ENCODE peak calls at places on chromosomes 3 and 15, in four cellular contexts. N, B, W and Y are unnamed samples.
A peak's percentile ranks its signal among the peaks of the same experiment; 100 is the strongest.

GRCh38 chr3:192747746-192748145 is 20.4 kb upstream of the FGF12 start:
- DNase-seq in N (no peak), B (no peak), W (no peak), Y (no peak)

GRCh38 chr3:14548321-14548729 is 8.2 kb upstream of the GRIP2 start:
- DNase-seq in N (peak; percentile 28), B (peak; percentile 21), W (peak; percentile 12), Y (no peak)

GRCh38 chr3:18667552-18667951 is 242.4 kb upstream of the SATB1 start:
- DNase-seq in N (no peak), B (no peak), W (no peak), Y (no peak)

GRCh38 chr3:170862618-170863374 is 7.2 kb downstream of the RPL22L1 start:
- DNase-seq in N (no peak), B (no peak), W (no peak), Y (no peak)

GRCh38 chr3:127652246-127652995 is 20.3 kb upstream of the ABTB1 start:
- DNase-seq in N (peak; percentile 37), B (peak; percentile 44), W (peak; percentile 30), Y (no peak)

GRCh38 chr3:79534732-79535131 is 233.1 kb downstream of the ROBO1 start:
- DNase-seq in N (no peak), B (no peak), W (peak; percentile 29), Y (no peak)

GRCh38 chr3:169390741-169391300 is 272.7 kb downstream of the MECOM start:
- DNase-seq in N (no peak), B (no peak), W (no peak), Y (no peak)

GRCh38 chr15:60582370-60583036 is 103.6 kb upstream of the ICE2 start:
- DNase-seq in N (peak; percentile 63), B (no peak), W (no peak), Y (no peak)

GRCh38 chr3:42668403-42668740 is 14.9 kb downstream of the ZBTB47 start:
- DNase-seq in N (no peak), B (no peak), W (no peak), Y (no peak)

GRCh38 chr3:98561727-98562521 is 30.1 kb downstream of the GPR15 start:
- DNase-seq in N (no peak), B (no peak), W (no peak), Y (peak; percentile 41)

GRCh38 chr3:131031660-131032059 is 5.0 kb downstream of the NEK11 start:
- DNase-seq in N (no peak), B (no peak), W (no peak), Y (no peak)

GRCh38 chr3:128665362-128666021 is 14.9 kb upstream of the RPN1 start:
- DNase-seq in N (no peak), B (no peak), W (no peak), Y (no peak)

GRCh38 chr3:94822298-94822697 is 759.4 kb downstream of the NSUN3 start:
- DNase-seq in N (no peak), B (no peak), W (no peak), Y (no peak)

GRCh38 chr15:65312400-65312916 is 8.0 kb downstream of the RNU5B-1 start:
- DNase-seq in N (no peak), B (no peak), W (no peak), Y (no peak)

GRCh38 chr15:63598467-63599400 is 1.5 kb downstream of the FBXL22 start:
- DNase-seq in N (no peak), B (no peak), W (no peak), Y (no peak)

GRCh38 chr15:63600646-63601025 is 3.4 kb downstream of the FBXL22 start:
- DNase-seq in N (peak; percentile 93), B (peak; percentile 90), W (peak; percentile 96), Y (peak; percentile 98)

GRCh38 chr15:63601026-63601726 is 4.0 kb downstream of the FBXL22 start:
- DNase-seq in N (peak; percentile 68), B (peak; percentile 61), W (peak; percentile 21), Y (no peak)

GRCh38 chr15:63600001-63600645 is 2.9 kb downstream of the FBXL22 start:
- DNase-seq in N (no peak), B (peak; percentile 25), W (peak; percentile 36), Y (no peak)

GRCh38 chr15:63599401-63600000 is 2.3 kb downstream of the FBXL22 start:
- DNase-seq in N (peak; percentile 27), B (no peak), W (peak; percentile 65), Y (peak; percentile 61)
- H3K4me3 ChIP-seq in N (peak overlapping the region; percentile 19), B (peak overlapping the region; percentile 95), W (peak overlapping the region; percentile 66), Y (peak overlapping the region; percentile 66)

GRCh38 chr15:95284487-95284886 is 1046.0 kb upstream of the NR2F2 start:
- DNase-seq in N (no peak), B (no peak), W (peak; percentile 73), Y (no peak)
- H3K4me3 ChIP-seq in N (no peak overlapping the region), B (no peak overlapping the region), W (peak overlapping the region; percentile 31), Y (no peak overlapping the region)

GRCh38 chr3:195461518-195462307 is 18.9 kb upstream of the ACAP2 start:
- DNase-seq in N (no peak), B (no peak), W (no peak), Y (no peak)

GRCh38 chr3:195460355-195460754 is 17.5 kb upstream of the ACAP2 start:
- DNase-seq in N (no peak), B (no peak), W (no peak), Y (no peak)

GRCh38 chr3:195462308-195462610 is 19.4 kb upstream of the ACAP2 start:
- DNase-seq in N (no peak), B (no peak), W (no peak), Y (no peak)

GRCh38 chr3:195455789-195456188 is 13.0 kb upstream of the ACAP2 start:
- DNase-seq in N (no peak), B (no peak), W (no peak), Y (no peak)

GRCh38 chr3:195458188-195458800 is 15.5 kb upstream of the ACAP2 start:
- DNase-seq in N (peak; percentile 48), B (peak; percentile 45), W (peak; percentile 89), Y (no peak)
- H3K4me3 ChIP-seq in N (no peak overlapping the region), B (peak overlapping the region; percentile 45), W (peak overlapping the region; percentile 1), Y (no peak overlapping the region)

DNA sequence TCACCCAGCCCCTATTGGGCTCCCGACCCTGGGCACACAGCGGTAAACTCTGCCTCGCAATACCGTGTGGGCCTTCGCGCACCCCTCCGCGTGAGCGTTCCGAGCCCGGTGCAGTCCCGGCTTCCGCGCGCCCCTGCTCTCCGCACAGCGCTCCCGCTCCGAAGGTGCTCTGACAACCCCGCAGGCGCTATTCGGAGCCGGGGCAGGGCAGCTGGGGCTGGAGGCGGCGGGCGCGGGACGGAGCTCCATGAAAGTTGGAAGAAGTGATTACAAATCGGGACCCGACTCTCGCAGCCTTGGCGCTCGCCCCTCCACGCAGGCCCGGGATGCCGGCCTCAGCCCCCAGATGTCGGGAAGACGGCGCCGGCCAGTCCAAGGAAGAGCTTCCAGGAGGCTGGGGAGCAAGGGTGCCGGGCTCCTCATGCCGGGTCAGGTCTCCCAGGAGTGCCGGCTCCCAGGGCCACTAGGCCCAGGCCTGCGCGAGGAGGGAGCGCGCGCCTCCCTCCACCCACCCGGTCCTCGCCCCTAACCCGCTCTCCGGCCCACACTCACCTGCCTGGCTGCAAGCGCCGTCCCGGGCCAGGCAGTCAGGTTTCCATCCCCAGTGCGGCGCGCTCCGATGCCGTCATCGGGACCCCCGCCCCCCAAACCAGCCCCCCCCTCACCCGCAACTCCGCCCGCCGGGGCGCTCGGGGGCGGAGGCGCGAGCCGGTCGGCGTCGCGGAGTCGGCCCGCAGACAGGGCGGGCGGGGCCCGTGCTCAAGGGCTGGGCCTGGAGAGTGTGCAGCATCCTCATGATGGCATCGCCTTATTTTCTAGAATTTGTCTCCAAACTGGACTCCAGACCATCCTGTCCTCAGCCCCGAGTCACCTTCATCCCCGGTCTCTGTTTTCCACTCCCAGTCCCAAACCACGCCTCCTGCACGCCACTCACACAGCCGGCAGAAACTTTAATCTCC is at the start of gene KIF7:
- DNase-seq in N (no peak), B (no peak), W (no peak), Y (no peak)
- H3K4me3 ChIP-seq in N (no peak within 1 kb of the TSS), B (no peak within 1 kb of the TSS), W (peak within 1 kb of the TSS; percentile 14), Y (peak within 1 kb of the TSS; percentile 59)

GRCh38 chr3:194250104-194251002 is 100.8 kb downstream of the CPN2 start:
- DNase-seq in N (no peak), B (no peak), W (no peak), Y (no peak)
- H3K4me3 ChIP-seq in N (no peak overlapping the region), B (no peak overlapping the region), W (no peak overlapping the region), Y (no peak overlapping the region)

GRCh38 chr15:68816158-68816557 is 4.5 kb downstream of the ANP32A start:
- DNase-seq in N (no peak), B (no peak), W (no peak), Y (no peak)
- H3K4me3 ChIP-seq in N (peak overlapping the region; percentile 5), B (peak overlapping the region; percentile 99), W (peak overlapping the region; percentile 75), Y (peak overlapping the region; percentile 96)

DNA sequence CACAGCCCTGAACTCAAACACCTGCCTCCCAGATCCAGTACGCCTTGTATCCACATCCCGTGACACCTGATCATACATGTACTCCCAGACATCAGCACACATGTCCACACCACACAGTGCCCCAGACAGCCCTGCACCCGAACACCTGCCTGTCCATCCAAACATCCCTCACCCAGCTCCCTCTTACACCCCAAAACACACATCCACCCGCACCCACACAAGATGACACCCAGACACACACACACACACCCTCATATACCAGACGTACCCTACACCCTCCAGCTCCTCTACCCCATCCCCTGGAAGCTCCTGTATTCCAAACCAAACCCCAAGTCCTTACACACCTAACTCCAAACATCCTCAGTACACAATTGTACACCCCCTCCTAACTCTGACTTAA is 735 bp downstream of the CAMK1 start:
- DNase-seq in N (no peak), B (no peak), W (no peak), Y (no peak)
- H3K4me3 ChIP-seq in N (no peak overlapping the region), B (no peak overlapping the region), W (peak overlapping the region; percentile 75), Y (no peak overlapping the region)

GRCh38 chr3:52434491-52435115 is 10.3 kb downstream of the SEMA3G start:
- DNase-seq in N (no peak), B (no peak), W (no peak), Y (no peak)
- H3K4me3 ChIP-seq in N (no peak overlapping the region), B (no peak overlapping the region), W (no peak overlapping the region), Y (no peak overlapping the region)